ENCODE peak calls at places on chromosomes 6 and 20, in five cellular contexts. One of them, this sample, is unnamed.

GRCh38 chr6:155493694-155494143 is 38.1 kb upstream of the NOX3 start:
- DNase-seq in CD8-positive, alpha-beta T cell: no peak
- DNase-seq in stimulated activated CD4-positive, alpha-beta T cell treated with anti-CD3 and anti-CD28 coated beads, Interleukin-15, amount 100 ng/mL, for 24 hours: peak
- DNase-seq in HCEC 1CT: peak
- DNase-seq in anterior cingulate cortex: no peak
- DNase-seq in this sample: peak

GRCh38 chr6:22392711-22393110 is 95.9 kb upstream of the PRL start:
- DNase-seq in CD8-positive, alpha-beta T cell: no peak
- DNase-seq in stimulated activated CD4-positive, alpha-beta T cell treated with anti-CD3 and anti-CD28 coated beads, Interleukin-15, amount 100 ng/mL, for 24 hours: no peak
- DNase-seq in HCEC 1CT: no peak
- DNase-seq in anterior cingulate cortex: no peak
- DNase-seq in this sample: no peak

GRCh38 chr20:51091564-51092195 is 68.8 kb upstream of the KCNG1 start:
- DNase-seq in CD8-positive, alpha-beta T cell: no peak
- DNase-seq in stimulated activated CD4-positive, alpha-beta T cell treated with anti-CD3 and anti-CD28 coated beads, Interleukin-15, amount 100 ng/mL, for 24 hours: peak
- DNase-seq in HCEC 1CT: no peak
- DNase-seq in anterior cingulate cortex: no peak
- DNase-seq in this sample: no peak

GRCh38 chr6:125745281-125746018 is 4.0 kb upstream of the HEY2 start:
- DNase-seq in CD8-positive, alpha-beta T cell: no peak
- DNase-seq in stimulated activated CD4-positive, alpha-beta T cell treated with anti-CD3 and anti-CD28 coated beads, Interleukin-15, amount 100 ng/mL, for 24 hours: no peak
- DNase-seq in HCEC 1CT: no peak
- DNase-seq in anterior cingulate cortex: no peak
- DNase-seq in this sample: no peak

GRCh38 chr6:157762636-157763035 is 60.4 kb upstream of the SNX9 start:
- DNase-seq in CD8-positive, alpha-beta T cell: no peak
- DNase-seq in stimulated activated CD4-positive, alpha-beta T cell treated with anti-CD3 and anti-CD28 coated beads, Interleukin-15, amount 100 ng/mL, for 24 hours: no peak
- DNase-seq in HCEC 1CT: peak
- DNase-seq in anterior cingulate cortex: no peak
- DNase-seq in this sample: peak

GRCh38 chr6:37779111-37779800 is 40.3 kb upstream of the ZFAND3 start:
- DNase-seq in CD8-positive, alpha-beta T cell: no peak
- DNase-seq in stimulated activated CD4-positive, alpha-beta T cell treated with anti-CD3 and anti-CD28 coated beads, Interleukin-15, amount 100 ng/mL, for 24 hours: no peak
- DNase-seq in HCEC 1CT: no peak
- DNase-seq in anterior cingulate cortex: no peak
- DNase-seq in this sample: peak

GRCh38 chr20:59994697-59995122 is 36.5 kb downstream of the CDH26 start:
- DNase-seq in CD8-positive, alpha-beta T cell: no peak
- DNase-seq in stimulated activated CD4-positive, alpha-beta T cell treated with anti-CD3 and anti-CD28 coated beads, Interleukin-15, amount 100 ng/mL, for 24 hours: no peak
- DNase-seq in HCEC 1CT: peak
- DNase-seq in anterior cingulate cortex: no peak
- DNase-seq in this sample: peak

GRCh38 chr6:116447052-116447451 is 14.1 kb upstream of the CALHM6 start:
- DNase-seq in CD8-positive, alpha-beta T cell: no peak
- DNase-seq in stimulated activated CD4-positive, alpha-beta T cell treated with anti-CD3 and anti-CD28 coated beads, Interleukin-15, amount 100 ng/mL, for 24 hours: no peak
- DNase-seq in HCEC 1CT: no peak
- DNase-seq in anterior cingulate cortex: no peak
- DNase-seq in this sample: no peak

GRCh38 chr6:12408752-12409151 is 118.6 kb downstream of the EDN1 start:
- DNase-seq in CD8-positive, alpha-beta T cell: no peak
- DNase-seq in stimulated activated CD4-positive, alpha-beta T cell treated with anti-CD3 and anti-CD28 coated beads, Interleukin-15, amount 100 ng/mL, for 24 hours: no peak
- DNase-seq in HCEC 1CT: no peak
- DNase-seq in anterior cingulate cortex: no peak
- DNase-seq in this sample: no peak

GRCh38 chr20:37529968-37530600 is 2.4 kb upstream of the BLCAP start:
- DNase-seq in CD8-positive, alpha-beta T cell: no peak
- DNase-seq in stimulated activated CD4-positive, alpha-beta T cell treated with anti-CD3 and anti-CD28 coated beads, Interleukin-15, amount 100 ng/mL, for 24 hours: no peak
- DNase-seq in HCEC 1CT: no peak
- DNase-seq in anterior cingulate cortex: no peak
- DNase-seq in this sample: no peak

GRCh38 chr6:33088258-33088930 is 12.6 kb downstream of the HLA-DPB1 start:
- DNase-seq in CD8-positive, alpha-beta T cell: no peak
- DNase-seq in stimulated activated CD4-positive, alpha-beta T cell treated with anti-CD3 and anti-CD28 coated beads, Interleukin-15, amount 100 ng/mL, for 24 hours: no peak
- DNase-seq in HCEC 1CT: no peak
- DNase-seq in anterior cingulate cortex: no peak
- DNase-seq in this sample: peak

GRCh38 chr6:138957484-138957883 is 30.6 kb downstream of the REPS1 start:
- DNase-seq in CD8-positive, alpha-beta T cell: no peak
- DNase-seq in stimulated activated CD4-positive, alpha-beta T cell treated with anti-CD3 and anti-CD28 coated beads, Interleukin-15, amount 100 ng/mL, for 24 hours: no peak
- DNase-seq in HCEC 1CT: no peak
- DNase-seq in anterior cingulate cortex: no peak
- DNase-seq in this sample: no peak

GRCh38 chr6:36839819-36840379 is 655 bp upstream of the CPNE5 start:
- DNase-seq in CD8-positive, alpha-beta T cell: peak
- DNase-seq in stimulated activated CD4-positive, alpha-beta T cell treated with anti-CD3 and anti-CD28 coated beads, Interleukin-15, amount 100 ng/mL, for 24 hours: peak
- DNase-seq in HCEC 1CT: no peak
- DNase-seq in anterior cingulate cortex: peak
- DNase-seq in this sample: peak

GRCh38 chr6:213284-213683 is 79.0 kb upstream of the DUSP22 start:
- DNase-seq in CD8-positive, alpha-beta T cell: no peak
- DNase-seq in stimulated activated CD4-positive, alpha-beta T cell treated with anti-CD3 and anti-CD28 coated beads, Interleukin-15, amount 100 ng/mL, for 24 hours: no peak
- DNase-seq in HCEC 1CT: no peak
- DNase-seq in anterior cingulate cortex: no peak
- DNase-seq in this sample: no peak

GRCh38 chr6:27541212-27541931 is 68.5 kb upstream of the ZNF184 start:
- DNase-seq in CD8-positive, alpha-beta T cell: no peak
- DNase-seq in stimulated activated CD4-positive, alpha-beta T cell treated with anti-CD3 and anti-CD28 coated beads, Interleukin-15, amount 100 ng/mL, for 24 hours: peak
- DNase-seq in HCEC 1CT: no peak
- DNase-seq in anterior cingulate cortex: no peak
- DNase-seq in this sample: peak

GRCh38 chr6:56542367-56543331 is 100.0 kb downstream of the DST start:
- DNase-seq in CD8-positive, alpha-beta T cell: peak
- DNase-seq in stimulated activated CD4-positive, alpha-beta T cell treated with anti-CD3 and anti-CD28 coated beads, Interleukin-15, amount 100 ng/mL, for 24 hours: peak
- DNase-seq in HCEC 1CT: peak
- DNase-seq in anterior cingulate cortex: peak
- DNase-seq in this sample: peak

GRCh38 chr6:40907198-40907701 is 131.8 kb downstream of the UNC5CL start:
- DNase-seq in CD8-positive, alpha-beta T cell: no peak
- DNase-seq in stimulated activated CD4-positive, alpha-beta T cell treated with anti-CD3 and anti-CD28 coated beads, Interleukin-15, amount 100 ng/mL, for 24 hours: no peak
- DNase-seq in HCEC 1CT: no peak
- DNase-seq in anterior cingulate cortex: no peak
- DNase-seq in this sample: peak

GRCh38 chr20:21053002-21053762 is 53.0 kb downstream of the LINC00237 start:
- DNase-seq in CD8-positive, alpha-beta T cell: no peak
- DNase-seq in stimulated activated CD4-positive, alpha-beta T cell treated with anti-CD3 and anti-CD28 coated beads, Interleukin-15, amount 100 ng/mL, for 24 hours: no peak
- DNase-seq in HCEC 1CT: no peak
- DNase-seq in anterior cingulate cortex: peak
- DNase-seq in this sample: no peak

GRCh38 chr6:156848533-156848932 is 71.4 kb downstream of the ARID1B start:
- DNase-seq in CD8-positive, alpha-beta T cell: no peak
- DNase-seq in stimulated activated CD4-positive, alpha-beta T cell treated with anti-CD3 and anti-CD28 coated beads, Interleukin-15, amount 100 ng/mL, for 24 hours: no peak
- DNase-seq in HCEC 1CT: no peak
- DNase-seq in anterior cingulate cortex: no peak
- DNase-seq in this sample: peak

GRCh38 chr20:58854638-58855471 is 2.3 kb downstream of the GNAS start:
- DNase-seq in CD8-positive, alpha-beta T cell: no peak
- DNase-seq in stimulated activated CD4-positive, alpha-beta T cell treated with anti-CD3 and anti-CD28 coated beads, Interleukin-15, amount 100 ng/mL, for 24 hours: peak
- DNase-seq in HCEC 1CT: no peak
- DNase-seq in anterior cingulate cortex: no peak
- DNase-seq in this sample: no peak

GRCh38 chr20:59939879-59940128 is 301 bp downstream of the PPP1R3D start:
- DNase-seq in CD8-positive, alpha-beta T cell: no peak
- DNase-seq in stimulated activated CD4-positive, alpha-beta T cell treated with anti-CD3 and anti-CD28 coated beads, Interleukin-15, amount 100 ng/mL, for 24 hours: no peak
- DNase-seq in HCEC 1CT: no peak
- DNase-seq in anterior cingulate cortex: no peak
- DNase-seq in this sample: peak

GRCh38 chr20:17612287-17612974 is 42.6 kb downstream of the DSTN start:
- DNase-seq in CD8-positive, alpha-beta T cell: peak
- DNase-seq in stimulated activated CD4-positive, alpha-beta T cell treated with anti-CD3 and anti-CD28 coated beads, Interleukin-15, amount 100 ng/mL, for 24 hours: peak
- DNase-seq in HCEC 1CT: no peak
- DNase-seq in anterior cingulate cortex: no peak
- DNase-seq in this sample: peak

GRCh38 chr6:16132909-16133308 is 4.0 kb downstream of the MYLIP start:
- DNase-seq in CD8-positive, alpha-beta T cell: no peak
- DNase-seq in stimulated activated CD4-positive, alpha-beta T cell treated with anti-CD3 and anti-CD28 coated beads, Interleukin-15, amount 100 ng/mL, for 24 hours: no peak
- DNase-seq in HCEC 1CT: no peak
- DNase-seq in anterior cingulate cortex: no peak
- DNase-seq in this sample: no peak

GRCh38 chr6:30494275-30494990 is 5.1 kb downstream of the HLA-E start:
- DNase-seq in CD8-positive, alpha-beta T cell: no peak
- DNase-seq in stimulated activated CD4-positive, alpha-beta T cell treated with anti-CD3 and anti-CD28 coated beads, Interleukin-15, amount 100 ng/mL, for 24 hours: peak
- DNase-seq in HCEC 1CT: no peak
- DNase-seq in anterior cingulate cortex: no peak
- DNase-seq in this sample: no peak

GRCh38 chr6:114342086-114342825 is 567 bp downstream of the HS3ST5 start:
- DNase-seq in CD8-positive, alpha-beta T cell: no peak
- DNase-seq in stimulated activated CD4-positive, alpha-beta T cell treated with anti-CD3 and anti-CD28 coated beads, Interleukin-15, amount 100 ng/mL, for 24 hours: peak
- DNase-seq in HCEC 1CT: no peak
- DNase-seq in anterior cingulate cortex: peak
- DNase-seq in this sample: peak

GRCh38 chr20:25987073-25987927 is 290.6 kb upstream of the ZNF337 start:
- DNase-seq in CD8-positive, alpha-beta T cell: peak
- DNase-seq in stimulated activated CD4-positive, alpha-beta T cell treated with anti-CD3 and anti-CD28 coated beads, Interleukin-15, amount 100 ng/mL, for 24 hours: peak
- DNase-seq in HCEC 1CT: no peak
- DNase-seq in anterior cingulate cortex: peak
- DNase-seq in this sample: no peak

GRCh38 chr6:118553132-118553531 is 5.0 kb downstream of the PLN start:
- DNase-seq in CD8-positive, alpha-beta T cell: no peak
- DNase-seq in stimulated activated CD4-positive, alpha-beta T cell treated with anti-CD3 and anti-CD28 coated beads, Interleukin-15, amount 100 ng/mL, for 24 hours: no peak
- DNase-seq in HCEC 1CT: no peak
- DNase-seq in anterior cingulate cortex: no peak
- DNase-seq in this sample: no peak

GRCh38 chr6:104638841-104639290 is 220.9 kb downstream of the HACE1 start:
- DNase-seq in CD8-positive, alpha-beta T cell: no peak
- DNase-seq in stimulated activated CD4-positive, alpha-beta T cell treated with anti-CD3 and anti-CD28 coated beads, Interleukin-15, amount 100 ng/mL, for 24 hours: no peak
- DNase-seq in HCEC 1CT: peak
- DNase-seq in anterior cingulate cortex: peak
- DNase-seq in this sample: peak

GRCh38 chr6:19301980-19302379 is 535.2 kb upstream of the ID4 start:
- DNase-seq in CD8-positive, alpha-beta T cell: no peak
- DNase-seq in stimulated activated CD4-positive, alpha-beta T cell treated with anti-CD3 and anti-CD28 coated beads, Interleukin-15, amount 100 ng/mL, for 24 hours: no peak
- DNase-seq in HCEC 1CT: no peak
- DNase-seq in anterior cingulate cortex: no peak
- DNase-seq in this sample: peak

GRCh38 chr6:119350202-119351004 is 842 bp upstream of the MAN1A1 start:
- DNase-seq in CD8-positive, alpha-beta T cell: peak
- DNase-seq in stimulated activated CD4-positive, alpha-beta T cell treated with anti-CD3 and anti-CD28 coated beads, Interleukin-15, amount 100 ng/mL, for 24 hours: peak
- DNase-seq in HCEC 1CT: peak
- DNase-seq in anterior cingulate cortex: no peak
- DNase-seq in this sample: peak

GRCh38 chr6:143941852-143942627 is 66.0 kb downstream of the PLAGL1 start:
- DNase-seq in CD8-positive, alpha-beta T cell: peak
- DNase-seq in stimulated activated CD4-positive, alpha-beta T cell treated with anti-CD3 and anti-CD28 coated beads, Interleukin-15, amount 100 ng/mL, for 24 hours: peak
- DNase-seq in HCEC 1CT: peak
- DNase-seq in anterior cingulate cortex: peak
- DNase-seq in this sample: peak

GRCh38 chr6:129350278-129350677 is 359.7 kb downstream of the ARHGAP18 start:
- DNase-seq in CD8-positive, alpha-beta T cell: no peak
- DNase-seq in stimulated activated CD4-positive, alpha-beta T cell treated with anti-CD3 and anti-CD28 coated beads, Interleukin-15, amount 100 ng/mL, for 24 hours: no peak
- DNase-seq in HCEC 1CT: no peak
- DNase-seq in anterior cingulate cortex: no peak
- DNase-seq in this sample: no peak

GRCh38 chr6:99195986-99196655 is 153.4 kb downstream of the FAXC start:
- DNase-seq in CD8-positive, alpha-beta T cell: no peak
- DNase-seq in stimulated activated CD4-positive, alpha-beta T cell treated with anti-CD3 and anti-CD28 coated beads, Interleukin-15, amount 100 ng/mL, for 24 hours: no peak
- DNase-seq in HCEC 1CT: no peak
- DNase-seq in anterior cingulate cortex: no peak
- DNase-seq in this sample: no peak

GRCh38 chr6:85428486-85428885 is 21.4 kb upstream of the NT5E start:
- DNase-seq in CD8-positive, alpha-beta T cell: no peak
- DNase-seq in stimulated activated CD4-positive, alpha-beta T cell treated with anti-CD3 and anti-CD28 coated beads, Interleukin-15, amount 100 ng/mL, for 24 hours: no peak
- DNase-seq in HCEC 1CT: no peak
- DNase-seq in anterior cingulate cortex: no peak
- DNase-seq in this sample: no peak

GRCh38 chr20:63766695-63767426 is 27.3 kb downstream of the SLC2A4RG start:
- DNase-seq in CD8-positive, alpha-beta T cell: no peak
- DNase-seq in stimulated activated CD4-positive, alpha-beta T cell treated with anti-CD3 and anti-CD28 coated beads, Interleukin-15, amount 100 ng/mL, for 24 hours: no peak
- DNase-seq in HCEC 1CT: no peak
- DNase-seq in anterior cingulate cortex: no peak
- DNase-seq in this sample: no peak

GRCh38 chr20:17629678-17630089 is 52.4 kb downstream of the RRBP1 start:
- DNase-seq in CD8-positive, alpha-beta T cell: no peak
- DNase-seq in stimulated activated CD4-positive, alpha-beta T cell treated with anti-CD3 and anti-CD28 coated beads, Interleukin-15, amount 100 ng/mL, for 24 hours: no peak
- DNase-seq in HCEC 1CT: no peak
- DNase-seq in anterior cingulate cortex: no peak
- DNase-seq in this sample: no peak

GRCh38 chr6:153595903-153596302 is 443.1 kb upstream of the OPRM1 start:
- DNase-seq in CD8-positive, alpha-beta T cell: no peak
- DNase-seq in stimulated activated CD4-positive, alpha-beta T cell treated with anti-CD3 and anti-CD28 coated beads, Interleukin-15, amount 100 ng/mL, for 24 hours: no peak
- DNase-seq in HCEC 1CT: peak
- DNase-seq in anterior cingulate cortex: no peak
- DNase-seq in this sample: peak

This sample was measured in ELR.